ENCODE peak calls at places on chromosomes 4 and X, in six cellular contexts. G is tibial nerve, Z is GM13976, S is upper lobe of left lung, V is PC-9, H is epithelial cell of esophagus. I is an unnamed sample.

GRCh38 chrX:78619829-78620228 is 39.3 kb downstream of the RTL3 start:
- DNase-seq in G (peak), Z (no peak), S (peak), V (no peak), H (no peak), I (no peak)

GRCh38 chrX:154717824-154718223 is 33.1 kb downstream of the GAB3 start:
- DNase-seq in G (no peak), Z (no peak), S (no peak), V (no peak), H (no peak), I (no peak)

GRCh38 chr4:176191974-176192373 is 3.4 kb downstream of the SPATA4 start:
- DNase-seq in G (no peak), Z (no peak), S (no peak), V (no peak), H (no peak), I (no peak)

GRCh38 chr4:76200771-76201224 is 12.8 kb downstream of the SCARB2 start:
- DNase-seq in G (no peak), Z (no peak), S (peak), V (no peak), H (no peak), I (no peak)

GRCh38 chrX:47501226-47502071 is 18.4 kb upstream of the ZNF41 start:
- DNase-seq in G (no peak), Z (no peak), S (no peak), V (no peak), H (no peak), I (no peak)

GRCh38 chr4:77473509-77473908 is 132.1 kb upstream of the CXCL13 start:
- DNase-seq in G (no peak), Z (peak), S (no peak), V (no peak), H (peak), I (no peak)

GRCh38 chr4:15888515-15888914 is 50.0 kb downstream of the FGFBP1 start:
- DNase-seq in G (no peak), Z (no peak), S (no peak), V (no peak), H (no peak), I (no peak)

GRCh38 chrX:47749185-47749967 is 87.3 kb upstream of the ZNF81 start:
- DNase-seq in G (no peak), Z (peak), S (no peak), V (no peak), H (no peak), I (no peak)

GRCh38 chrX:155888139-155888538 is 7.0 kb downstream of the VAMP7 start:
- DNase-seq in G (no peak), Z (no peak), S (no peak), V (no peak), H (peak), I (no peak)

GRCh38 chr4:600166-600565 is 24.1 kb upstream of the TMEM271 start:
- DNase-seq in G (no peak), Z (no peak), S (no peak), V (no peak), H (no peak), I (no peak)

GRCh38 chr4:88854481-88854880 is 156.9 kb upstream of the NAP1L5 start:
- DNase-seq in G (no peak), Z (no peak), S (no peak), V (no peak), H (no peak), I (no peak)

GRCh38 chrX:100407784-100408642 is 2.1 kb downstream of the PCDH19 start:
- DNase-seq in G (no peak), Z (peak), S (no peak), V (no peak), H (peak), I (no peak)

GRCh38 chrX:66042307-66043077 is 2.6 kb upstream of the VSIG4 start:
- DNase-seq in G (no peak), Z (no peak), S (no peak), V (no peak), H (no peak), I (no peak)

GRCh38 chrX:68755726-68756125 is 73.1 kb upstream of the EFNB1 start:
- DNase-seq in G (no peak), Z (no peak), S (no peak), V (no peak), H (no peak), I (no peak)

GRCh38 chr4:140042634-140043033 is 111.3 kb downstream of the MAML3 start:
- DNase-seq in G (no peak), Z (no peak), S (no peak), V (no peak), H (no peak), I (no peak)

GRCh38 chr4:80138556-80139538 is 58.5 kb upstream of the PRDM8 start:
- DNase-seq in G (no peak), Z (no peak), S (peak), V (no peak), H (peak), I (no peak)

GRCh38 chr4:176575141-176575731 is 217.5 kb downstream of the VEGFC start:
- DNase-seq in G (no peak), Z (no peak), S (no peak), V (no peak), H (no peak), I (no peak)

GRCh38 chr4:134200811-134201215 is 776 bp downstream of the PABPC4L start:
- DNase-seq in G (no peak), Z (no peak), S (no peak), V (no peak), H (no peak), I (no peak)

GRCh38 chr4:110188113-110188512 is 10.3 kb downstream of the ELOVL6 start:
- DNase-seq in G (no peak), Z (no peak), S (no peak), V (no peak), H (no peak), I (no peak)

GRCh38 chr4:134529629-134530028 is 328.0 kb upstream of the PABPC4L start:
- DNase-seq in G (no peak), Z (no peak), S (no peak), V (no peak), H (no peak), I (no peak)

GRCh38 chr4:67996127-67996526 is 32.8 kb upstream of the TMPRSS11A start:
- DNase-seq in G (no peak), Z (no peak), S (no peak), V (no peak), H (peak), I (no peak)

GRCh38 chr4:95572304-95572991 is 23.7 kb upstream of the UNC5C start:
- DNase-seq in G (peak), Z (no peak), S (no peak), V (peak), H (peak), I (no peak)

GRCh38 chrX:136021903-136022302 is 36.7 kb downstream of the SLC9A6 start:
- DNase-seq in G (no peak), Z (no peak), S (no peak), V (no peak), H (no peak), I (no peak)

GRCh38 chrX:139890991-139891700 is 41.7 kb downstream of the ATP11C start:
- DNase-seq in G (no peak), Z (no peak), S (no peak), V (peak), H (peak), I (no peak)

GRCh38 chr4:38768968-38769394 is 13.8 kb downstream of the TLR10 start:
- DNase-seq in G (no peak), Z (no peak), S (peak), V (no peak), H (peak), I (no peak)

GRCh38 chr4:82433791-82434190 is 3.4 kb downstream of the ENOPH1 start:
- DNase-seq in G (no peak), Z (no peak), S (no peak), V (no peak), H (peak), I (no peak)

GRCh38 chrX:68829594-68830485 is 1.0 kb downstream of the EFNB1 start:
- DNase-seq in G (no peak), Z (no peak), S (peak), V (no peak), H (no peak), I (no peak)

DNA sequence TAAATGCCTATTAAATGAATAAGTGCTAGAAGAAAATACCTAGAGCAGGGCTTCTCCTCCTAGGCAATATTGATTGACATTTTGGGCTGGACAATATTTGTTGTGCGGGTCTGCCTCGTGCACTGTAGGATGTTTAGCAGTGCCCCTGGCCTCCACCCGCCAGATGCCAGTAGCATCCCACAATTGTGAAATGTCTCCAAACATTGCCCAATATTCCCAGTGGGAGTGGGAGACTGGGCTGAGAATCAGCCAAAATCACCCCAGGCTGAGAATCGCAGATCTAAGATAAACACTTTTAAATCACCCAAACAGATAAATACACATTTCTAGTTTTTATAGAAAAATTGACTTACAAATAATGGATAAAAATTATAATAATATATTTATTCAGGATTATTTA is 916.2 kb upstream of the LCORL start:
- DNase-seq in G (no peak), Z (no peak), S (no peak), V (no peak), H (no peak), I (no peak)
- TF ChIP-seq CTCF in G (no peak), Z (no peak), S (no peak), V (no peak), H (no peak), I (no peak)

GRCh38 chr4:29966386-29966785 is 753.8 kb upstream of the PCDH7 start:
- DNase-seq in G (no peak), Z (no peak), S (no peak), V (no peak), H (no peak), I (no peak)

GRCh38 chr4:29972121-29972520 is 748.0 kb upstream of the PCDH7 start:
- DNase-seq in G (no peak), Z (no peak), S (no peak), V (no peak), H (peak), I (no peak)

DNA sequence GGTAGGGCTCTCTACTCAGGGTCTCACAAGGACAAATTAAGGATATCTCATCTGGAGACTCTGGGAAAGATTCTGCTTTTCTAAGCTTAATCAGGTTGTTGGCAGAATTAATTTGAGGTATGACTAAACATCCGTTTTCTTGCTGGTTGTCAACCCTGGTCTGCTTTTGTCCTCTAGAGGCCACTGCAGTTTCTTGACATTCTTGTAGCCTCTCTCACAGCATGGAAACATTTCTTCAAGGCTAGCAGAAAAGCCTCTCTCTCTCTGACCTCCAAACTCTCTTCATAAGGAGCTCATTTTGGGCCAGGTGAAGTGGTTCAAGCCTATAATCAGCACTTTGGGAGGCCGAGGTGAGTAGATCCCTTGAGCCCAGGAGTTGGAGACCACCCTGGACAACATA is 749.5 kb upstream of the PCDH7 start:
- DNase-seq in G (no peak), Z (no peak), S (no peak), V (no peak), H (peak), I (no peak)
- TF ChIP-seq CTCF in G (no peak), Z (no peak), S (no peak), V (no peak), H (peak), I (no peak)

GRCh38 chr4:99024481-99025275 is 29.2 kb downstream of the METAP1 start:
- DNase-seq in G (no peak), Z (no peak), S (peak), V (no peak), H (peak), I (no peak)
- TF ChIP-seq CTCF in G (no peak), Z (no peak), S (no peak), V (no peak), H (peak), I (no peak)

GRCh38 chr4:3791256-3791655 is 25.1 kb downstream of the ADRA2C start:
- DNase-seq in G (no peak), Z (no peak), S (no peak), V (no peak), H (no peak), I (no peak)

GRCh38 chr4:3793545-3793944 is 27.4 kb downstream of the ADRA2C start:
- DNase-seq in G (no peak), Z (no peak), S (no peak), V (no peak), H (no peak), I (no peak)

GRCh38 chr4:3790006-3790561 is 23.9 kb downstream of the ADRA2C start:
- DNase-seq in G (no peak), Z (no peak), S (no peak), V (no peak), H (no peak), I (no peak)

GRCh38 chr4:3791910-3792542 is 25.8 kb downstream of the ADRA2C start:
- DNase-seq in G (no peak), Z (peak), S (no peak), V (peak), H (peak), I (no peak)

GRCh38 chr4:3792813-3793212 is 26.6 kb downstream of the ADRA2C start:
- DNase-seq in G (no peak), Z (no peak), S (no peak), V (no peak), H (no peak), I (no peak)
- TF ChIP-seq CTCF in G (no peak), Z (no peak), S (no peak), V (peak), H (no peak), I (no peak)

DNA sequence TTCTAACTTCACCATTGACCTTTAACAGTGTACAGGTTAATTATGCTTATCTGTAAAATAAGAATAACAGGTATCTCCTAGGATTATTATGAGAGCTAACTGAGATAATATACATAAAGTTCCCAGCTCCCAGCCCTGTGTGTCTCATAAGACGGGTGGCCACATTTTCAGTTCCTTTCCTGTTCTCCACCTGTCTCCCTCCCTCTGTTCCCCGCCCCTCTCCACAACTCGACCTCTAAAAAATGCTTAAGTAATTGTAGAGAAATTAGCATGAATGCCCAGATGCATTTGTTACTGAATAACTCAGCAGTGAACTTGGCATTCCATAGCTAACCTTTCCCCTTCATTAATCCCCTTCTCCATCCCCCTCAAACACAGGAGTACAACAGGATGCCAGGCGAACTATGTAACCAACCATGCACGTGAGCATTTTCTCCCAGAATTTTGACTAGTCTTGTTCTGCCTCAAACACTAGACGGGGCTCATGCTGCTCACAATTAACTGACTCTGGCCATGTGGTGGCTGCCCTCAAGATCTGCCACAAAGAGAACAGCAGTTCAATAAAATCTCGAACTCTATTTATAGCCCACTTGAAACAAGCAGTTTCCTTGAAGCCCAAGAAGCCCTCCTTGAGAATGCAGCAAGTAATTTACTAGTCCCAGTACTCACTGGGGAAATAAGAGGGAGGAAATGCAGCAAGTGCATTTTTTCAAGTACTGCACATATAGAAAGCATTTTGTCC is 351.2 kb downstream of the ARHGAP24 start:
- DNase-seq in G (no peak), Z (no peak), S (peak), V (no peak), H (no peak), I (no peak)
- TF ChIP-seq CTCF in G (peak), Z (no peak), S (peak), V (no peak), H (no peak), I (no peak)

GRCh38 chr4:151766691-151767090 is 5.9 kb upstream of the GATB start:
- DNase-seq in G (no peak), Z (no peak), S (no peak), V (no peak), H (peak), I (no peak)
- TF ChIP-seq CTCF in G (no peak), Z (no peak), S (no peak), V (no peak), H (peak), I (no peak)

GRCh38 chr4:125432078-125432477 is 117.3 kb downstream of the FAT4 start:
- DNase-seq in G (no peak), Z (no peak), S (no peak), V (no peak), H (peak), I (no peak)
- TF ChIP-seq CTCF in G (no peak), Z (no peak), S (no peak), V (no peak), H (no peak), I (no peak)

DNA sequence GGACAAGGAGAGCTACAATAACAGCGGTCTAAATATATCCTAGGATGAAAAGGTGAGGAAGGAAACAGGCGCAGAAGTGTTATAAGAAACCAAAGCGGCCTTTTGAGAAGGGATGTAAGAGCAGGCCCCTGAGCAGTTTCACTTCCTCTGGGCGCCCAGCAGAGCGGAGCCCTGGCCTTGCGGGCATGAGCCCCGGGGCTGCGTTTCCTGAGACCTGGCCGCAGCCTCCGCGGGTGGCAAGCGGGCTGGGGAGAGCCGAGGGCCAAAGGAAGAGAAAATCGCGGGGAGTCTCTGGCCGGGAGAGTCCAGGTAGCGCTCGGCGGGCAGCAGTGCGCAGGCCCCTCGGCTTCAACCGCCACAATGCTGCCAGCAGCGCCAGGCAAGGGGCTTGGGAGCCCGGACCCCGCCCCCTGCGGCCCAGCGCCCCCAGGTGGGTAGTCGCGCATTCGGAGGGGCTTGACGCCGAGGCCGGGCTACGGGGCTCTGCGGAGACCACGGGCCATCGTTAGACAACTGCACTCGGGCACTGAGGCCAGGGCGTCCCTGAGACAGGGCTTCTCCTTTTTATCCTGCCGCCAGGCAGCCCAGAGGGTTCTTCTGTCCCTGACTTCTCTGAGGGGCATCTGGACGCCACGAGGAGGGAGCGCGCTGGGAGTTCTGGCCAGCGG is at the start of gene BANK1:
- DNase-seq in G (peak), Z (peak), S (peak), V (peak), H (peak), I (peak)
- TF ChIP-seq CTCF in G (peak), Z (peak), S (peak), V (no peak), H (no peak), I (no peak)

DNA sequence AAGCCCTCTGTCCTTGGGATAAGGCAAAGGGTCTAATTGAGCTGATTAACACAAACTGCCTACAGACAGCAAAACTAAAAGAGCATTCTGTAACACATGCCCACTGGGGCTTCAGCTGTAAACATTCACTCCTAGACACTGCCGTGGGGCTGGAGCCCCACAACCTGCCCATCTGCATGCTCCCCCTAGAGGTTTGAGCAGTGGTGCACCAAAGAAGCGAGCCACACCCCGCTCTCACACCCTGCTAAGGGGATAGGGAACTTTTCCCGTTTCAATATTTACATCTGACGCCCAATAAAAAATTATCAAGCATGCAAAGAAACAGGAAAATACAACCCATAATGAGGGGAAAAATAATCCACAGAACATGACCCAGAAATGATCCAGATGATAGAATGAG is 46.9 kb upstream of the HSD17B10 start:
- DNase-seq in G (no peak), Z (no peak), S (no peak), V (peak), H (peak), I (no peak)
- TF ChIP-seq CTCF in G (no peak), Z (no peak), S (no peak), V (peak), H (peak), I (no peak)

GRCh38 chr4:153467154-153467896 is 1.2 kb downstream of the TMEM131L start:
- DNase-seq in G (no peak), Z (peak), S (peak), V (peak), H (peak), I (no peak)

GRCh38 chr4:153465583-153465921 is 608 bp upstream of the TMEM131L start:
- DNase-seq in G (peak), Z (peak), S (peak), V (peak), H (peak), I (peak)

GRCh38 chr4:153467897-153468262 is 1.7 kb downstream of the TMEM131L start:
- DNase-seq in G (no peak), Z (no peak), S (no peak), V (no peak), H (no peak), I (no peak)

GRCh38 chr4:153465922-153466636 is at the start of gene TMEM131L:
- DNase-seq in G (peak), Z (peak), S (peak), V (peak), H (peak), I (peak)

GRCh38 chr4:153466637-153467153 is 535 bp downstream of the TMEM131L start:
- DNase-seq in G (no peak), Z (no peak), S (no peak), V (no peak), H (no peak), I (peak)
- TF ChIP-seq CTCF in G (no peak), Z (no peak), S (no peak), V (no peak), H (no peak), I (no peak)